ENCODE peak calls at places on chromosomes 1 and 21, in four cellular contexts. F, M, Z and L are unnamed samples.

GRCh38 chr1:185733818-185734709 is at the start of gene HMCN1:
- DNase-seq in F (no peak), M (peak; percentile 4), Z (peak; percentile 8), L (no peak)

GRCh38 chr1:203035111-203036000 is 9.1 kb downstream of the PPFIA4 start:
- DNase-seq in F (no peak), M (no peak), Z (no peak), L (no peak)

GRCh38 chr1:48442864-48443619 is 29.0 kb downstream of the SPATA6 start:
- DNase-seq in F (no peak), M (no peak), Z (no peak), L (no peak)

GRCh38 chr1:53595906-53596305 is 136.7 kb downstream of the DMRTB1 start:
- DNase-seq in F (no peak), M (no peak), Z (no peak), L (no peak)

GRCh38 chr21:16865612-16866011 is 647.2 kb upstream of the CXADR start:
- DNase-seq in F (no peak), M (no peak), Z (no peak), L (no peak)

GRCh38 chr1:161193561-161194235 is 5.2 kb downstream of the ADAMTS4 start:
- DNase-seq in F (no peak), M (no peak), Z (no peak), L (no peak)

GRCh38 chr1:91744973-91745648 is 140.8 kb downstream of the TGFBR3 start:
- DNase-seq in F (peak; percentile 83), M (no peak), Z (no peak), L (peak; percentile 51)

GRCh38 chr1:15410223-15410883 is 665 bp downstream of the EFHD2 start:
- DNase-seq in F (no peak), M (peak; percentile 20), Z (no peak), L (no peak)

GRCh38 chr1:172727956-172728603 is 69.2 kb downstream of the FASLG start:
- DNase-seq in F (no peak), M (peak; percentile 36), Z (no peak), L (no peak)

GRCh38 chr1:82646336-82646735 is 845.6 kb downstream of the ADGRL2 start:
- DNase-seq in F (no peak), M (no peak), Z (no peak), L (no peak)

GRCh38 chr1:208177656-208178055 is 66.5 kb downstream of the PLXNA2 start:
- DNase-seq in F (no peak), M (no peak), Z (peak; percentile 21), L (no peak)